ENCODE peak calls at places on chromosomes 7 and 10, in five cellular contexts. W, C, O, P and N are unnamed samples. For H3K36me3, the result is how much of the 10 kb centered on the place peaks cover.

GRCh38 chr10:60974463-60975149 is 30.6 kb upstream of the RHOBTB1 start:
- DNase-seq in W (peak), C (no peak), O (no peak), P (no peak), N (no peak)

GRCh38 chr7:71372991-71373390 is 241.0 kb downstream of the GALNT17 start:
- DNase-seq in W (no peak), C (no peak), O (no peak), P (no peak), N (no peak)

GRCh38 chr10:98168147-98168546 is 33.7 kb downstream of the R3HCC1L start:
- DNase-seq in W (no peak), C (no peak), O (no peak), P (no peak), N (no peak)

GRCh38 chr10:86179961-86180360 is 186.6 kb downstream of the GRID1 start:
- DNase-seq in W (no peak), C (no peak), O (no peak), P (no peak), N (peak)

GRCh38 chr10:24201503-24202180 is 7.3 kb upstream of the KIAA1217 start:
- DNase-seq in W (no peak), C (no peak), O (no peak), P (no peak), N (no peak)

GRCh38 chr7:41097501-41097900 is 605.4 kb downstream of the INHBA start:
- DNase-seq in W (peak), C (no peak), O (no peak), P (no peak), N (no peak)

GRCh38 chr10:75472685-75473084 is 41.3 kb downstream of the LRMDA start:
- DNase-seq in W (no peak), C (no peak), O (no peak), P (no peak), N (no peak)

GRCh38 chr7:150962743-150963399 is 15.2 kb downstream of the KCNH2 start:
- DNase-seq in W (peak), C (peak), O (peak), P (peak), N (no peak)

GRCh38 chr7:69738396-69738889 is 140.2 kb downstream of the AUTS2 start:
- DNase-seq in W (no peak), C (no peak), O (peak), P (no peak), N (no peak)

GRCh38 chr7:38222481-38223096 is 44.5 kb downstream of the STARD3NL start:
- DNase-seq in W (peak), C (peak), O (peak), P (no peak), N (no peak)

GRCh38 chr7:72706521-72706920 is 121.5 kb downstream of the TYW1B start:
- DNase-seq in W (no peak), C (no peak), O (no peak), P (no peak), N (no peak)

GRCh38 chr10:43046288-43046991 is 30.4 kb upstream of the RET start:
- DNase-seq in W (no peak), C (no peak), O (no peak), P (peak), N (peak)

GRCh38 chr7:35036361-35037171 is 719 bp downstream of the DPY19L1 start:
- DNase-seq in W (peak), C (peak), O (peak), P (peak), N (peak)

GRCh38 chr7:139490130-139490529 is 6.7 kb upstream of the KLRG2 start:
- DNase-seq in W (no peak), C (no peak), O (no peak), P (no peak), N (peak)

GRCh38 chr10:60564475-60564874 is 174.8 kb upstream of the ANK3 start:
- DNase-seq in W (peak), C (no peak), O (no peak), P (no peak), N (no peak)

GRCh38 chr7:100895956-100896742 is 461 bp upstream of the ACHE start:
- DNase-seq in W (no peak), C (peak), O (no peak), P (peak), N (peak)

GRCh38 chr7:50682079-50682478 is 100.6 kb downstream of the GRB10 start:
- DNase-seq in W (no peak), C (no peak), O (no peak), P (no peak), N (no peak)

GRCh38 chr7:80078159-80078731 is 56.4 kb upstream of the GNAI1 start:
- DNase-seq in W (peak), C (no peak), O (peak), P (no peak), N (no peak)

GRCh38 chr10:53161231-53161630 is 388.6 kb upstream of the MBL2 start:
- DNase-seq in W (no peak), C (no peak), O (no peak), P (no peak), N (no peak)

DNA sequence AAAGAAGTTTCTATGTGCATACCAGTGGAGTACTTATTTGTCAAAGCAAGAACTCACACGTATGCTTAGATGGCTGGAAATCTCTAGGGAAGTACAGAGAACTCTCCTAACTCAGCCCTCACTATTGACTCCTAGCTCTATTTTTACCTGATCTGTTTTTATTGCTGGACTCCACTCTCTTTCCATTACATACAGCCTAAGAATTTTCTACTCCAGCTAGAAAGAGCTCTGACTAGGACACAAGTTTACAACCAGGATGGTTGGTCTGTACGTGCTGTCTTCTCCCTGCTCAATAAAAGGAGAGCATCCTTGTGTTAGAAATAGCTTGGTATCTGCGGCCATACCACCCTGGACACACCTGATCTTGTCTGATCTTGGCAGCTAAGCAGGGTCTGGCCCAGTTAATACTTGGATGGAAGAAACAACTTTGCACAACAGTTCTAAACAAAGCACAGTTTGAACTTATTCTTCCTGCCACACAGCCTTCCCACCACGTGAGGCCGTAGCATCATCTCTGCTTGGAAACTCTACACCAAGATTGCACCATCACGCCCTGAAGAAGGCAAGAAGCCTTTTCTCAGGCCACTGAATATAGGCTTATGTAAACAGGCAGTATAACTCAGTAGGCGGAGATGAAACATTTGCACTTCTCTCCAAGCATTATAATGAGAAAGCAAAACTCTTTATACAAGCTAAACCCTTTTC is 50.7 kb downstream of the KCNMA1 start:
- DNase-seq in W (peak), C (no peak), O (peak), P (no peak), N (no peak)
- TF ChIP-seq CTCF in W (peak), C (no peak), O (no peak), P (no peak), N (no peak)

GRCh38 chr7:6465862-6466261 is 18.1 kb upstream of the DAGLB start:
- DNase-seq in W (no peak), C (no peak), O (no peak), P (no peak), N (no peak)
- H3K36me3 ChIP-seq in W (half or more), C (half or more), O (under half), P (half or more), N (half or more)

GRCh38 chr10:91539930-91540329 is 92.9 kb downstream of the PPP1R3C start:
- DNase-seq in W (no peak), C (no peak), O (no peak), P (no peak), N (no peak)

GRCh38 chr10:91541481-91541880 is 91.4 kb downstream of the PPP1R3C start:
- DNase-seq in W (no peak), C (no peak), O (peak), P (no peak), N (no peak)

GRCh38 chr10:91540714-91541113 is 92.2 kb downstream of the PPP1R3C start:
- DNase-seq in W (no peak), C (no peak), O (peak), P (no peak), N (no peak)

GRCh38 chr10:91549296-91549695 is 83.6 kb downstream of the PPP1R3C start:
- DNase-seq in W (no peak), C (no peak), O (no peak), P (no peak), N (no peak)

DNA sequence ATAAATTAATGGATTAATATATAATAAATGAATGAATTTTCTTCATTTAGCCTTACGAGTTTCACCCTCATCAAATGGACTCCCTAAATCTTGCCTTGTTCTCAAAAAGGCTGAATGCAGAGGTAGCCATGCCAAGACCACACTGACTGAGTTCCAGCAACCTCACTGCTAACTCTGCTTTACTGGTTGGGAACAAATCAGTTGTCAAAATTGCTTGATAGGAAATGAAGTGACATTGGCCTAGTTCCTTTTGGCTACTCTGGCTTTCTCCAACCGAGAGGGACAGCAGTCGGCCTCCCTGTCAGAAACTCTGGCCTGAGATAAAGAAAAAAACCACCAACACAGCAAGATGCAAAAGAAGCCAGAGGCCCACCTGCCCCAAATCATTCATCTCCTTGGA is 87.1 kb downstream of the PPP1R3C start:
- DNase-seq in W (no peak), C (no peak), O (no peak), P (no peak), N (no peak)
- TF ChIP-seq CTCF in W (no peak), C (no peak), O (no peak), P (no peak), N (no peak)

GRCh38 chr7:36884863-36885262 is 160.6 kb upstream of the AOAH start:
- DNase-seq in W (no peak), C (no peak), O (no peak), P (no peak), N (no peak)
- H3K36me3 ChIP-seq in W (under half), C (under half), O (under half), P (under half), N (under half)